ENCODE peak calls at places on chromosomes 3 and 15, in four cellular contexts. J is hepatocyte, A is neural progenitor cell, R is fibroblast of lung. Y is an unnamed sample.
A peak's percentile ranks its signal among the peaks of the same experiment; 100 is the strongest.

GRCh38 chr3:194120789-194121770 is 14.9 kb upstream of the HES1 start:
- DNase-seq in J (no peak), A (no peak), R (no peak), Y (no peak)

GRCh38 chr3:12318758-12319621 is 30.1 kb downstream of the PPARG start:
- DNase-seq in J (no peak), A (no peak), R (peak; percentile 21), Y (peak; percentile 48)

GRCh38 chr3:13713396-13713795 is 164.5 kb downstream of the FBLN2 start:
- DNase-seq in J (peak; percentile 1), A (no peak), R (no peak), Y (no peak)

GRCh38 chr3:13072239-13073041 is 789 bp downstream of the IQSEC1 start:
- DNase-seq in J (no peak), A (peak; percentile 16), R (peak; percentile 23), Y (no peak)

GRCh38 chr3:123732447-123732846 is 147.6 kb upstream of the HACD2 start:
- DNase-seq in J (peak; percentile 45), A (no peak), R (peak; percentile 93), Y (peak; percentile 99)

GRCh38 chr3:144200004-144200403 is 228.4 kb downstream of the DIPK2A start:
- DNase-seq in J (no peak), A (no peak), R (no peak), Y (no peak)

GRCh38 chr3:56693750-56694149 is 10.7 kb upstream of the TASOR start:
- DNase-seq in J (no peak), A (no peak), R (no peak), Y (no peak)

GRCh38 chr3:179666436-179667035 is 13.7 kb downstream of the USP13 start:
- DNase-seq in J (no peak), A (peak; percentile 43), R (peak; percentile 33), Y (no peak)

GRCh38 chr15:39426552-39427532 is 154.0 kb upstream of the THBS1 start:
- DNase-seq in J (peak; percentile 30), A (peak; percentile 21), R (peak; percentile 95), Y (no peak)

DNA sequence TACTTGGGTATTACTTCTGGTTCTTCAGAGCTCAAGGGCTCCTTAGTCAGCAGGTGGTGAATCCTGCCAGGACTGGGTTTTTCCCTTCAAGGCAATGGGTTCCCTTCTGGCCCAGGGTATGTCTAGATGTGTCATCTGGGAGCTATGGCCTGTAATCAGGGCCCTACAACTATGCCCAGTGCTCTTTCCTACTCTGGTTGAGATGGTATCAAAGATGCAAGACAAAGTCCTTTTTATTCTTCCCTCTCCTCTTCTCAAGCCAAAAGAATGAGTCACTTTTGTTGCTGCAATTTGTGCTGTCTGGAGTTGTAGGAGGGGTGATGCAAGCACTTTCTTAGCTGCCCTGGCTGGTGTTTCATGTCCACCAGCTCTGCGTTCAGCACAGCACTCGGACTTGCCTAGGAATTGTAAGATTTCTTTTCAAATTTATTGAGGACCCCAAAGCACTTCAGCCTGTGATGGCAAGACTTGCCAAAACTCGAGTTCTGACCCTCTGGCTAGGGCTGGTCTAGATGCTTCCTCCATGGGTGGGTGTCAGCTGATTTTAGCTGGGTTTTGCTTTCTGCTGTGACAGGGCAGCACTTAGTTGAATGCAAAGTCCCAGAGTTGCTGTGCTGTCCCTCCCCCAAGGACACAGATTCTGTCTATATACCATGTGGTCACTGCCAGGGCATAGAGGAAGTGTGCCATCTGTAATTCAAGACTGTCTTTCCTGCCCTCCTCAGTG is 129.2 kb upstream of the CBLB start:
- DNase-seq in J (peak; percentile 60), A (no peak), R (peak; percentile 99), Y (peak; percentile 95)
- H2AFZ ChIP-seq in J (peak overlapping the region; percentile 12), A (no peak overlapping the region), R (peak overlapping the region; percentile 61), Y (peak overlapping the region; percentile 58)

GRCh38 chr3:45795882-45796765 is at the start of gene SLC6A20:
- DNase-seq in J (peak; percentile 67), A (peak; percentile 84), R (no peak), Y (no peak)
- TF ChIP-seq EZH2 in J (no peak), A (peak; percentile 90), R (peak; percentile 83), Y (no peak)

DNA sequence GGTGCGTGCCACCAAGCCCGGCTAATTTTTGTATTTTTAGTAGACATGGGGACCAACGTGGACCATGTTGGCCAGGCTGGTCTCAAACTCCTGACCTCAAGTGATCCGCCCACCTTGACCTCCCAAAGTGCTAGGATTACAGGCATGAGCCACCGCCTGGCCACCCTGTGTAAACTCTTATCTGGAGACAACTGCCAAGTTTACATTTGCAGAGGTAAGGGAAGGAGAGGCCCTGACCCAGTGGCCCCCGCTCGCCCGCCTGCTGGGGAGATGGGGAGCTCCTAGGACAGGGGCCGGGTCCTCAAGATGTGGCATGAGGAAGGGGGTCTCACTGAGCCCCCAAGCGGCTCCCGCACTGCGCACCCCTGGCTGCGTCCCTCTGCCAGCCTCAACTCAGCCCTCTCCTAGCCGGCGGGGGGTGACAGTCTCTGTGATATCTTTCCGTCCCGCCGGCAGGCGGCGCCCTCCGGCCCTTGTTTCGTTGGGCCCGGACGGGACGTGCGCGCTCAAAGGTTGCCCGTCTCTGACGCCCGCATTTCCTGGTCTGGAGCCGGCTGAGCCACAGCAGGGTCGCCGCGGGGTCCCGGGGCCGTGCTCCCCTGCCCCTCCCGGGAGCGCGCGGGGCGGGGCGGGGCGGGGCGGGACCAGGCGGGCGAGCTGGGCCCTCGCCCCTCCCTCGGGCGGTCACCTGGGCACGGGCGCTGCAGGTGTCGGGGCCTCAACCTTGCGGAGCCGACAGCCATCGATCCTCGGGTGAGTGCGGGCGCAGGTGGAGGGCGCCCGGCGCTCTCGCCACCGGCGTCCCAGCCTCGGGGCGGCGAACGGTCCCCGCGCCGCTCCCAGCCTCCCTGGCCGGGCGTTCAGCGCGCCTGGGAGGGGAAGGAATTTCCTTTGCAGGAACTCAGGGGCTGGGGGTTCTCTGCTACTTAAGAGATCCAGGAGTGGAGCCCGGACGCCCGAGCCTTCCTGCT is at the start of gene GPR160:
- DNase-seq in J (peak; percentile 91), A (peak; percentile 89), R (peak; percentile 14), Y (peak; percentile 75)
- TF ChIP-seq CTCF in J (peak; percentile 87), A (peak; percentile 85), R (peak; percentile 64), Y (peak; percentile 79)

GRCh38 chr15:42591238-42591936 is 16.0 kb downstream of the STARD9 start:
- DNase-seq in J (peak; percentile 36), A (no peak), R (peak; percentile 51), Y (peak; percentile 68)

GRCh38 chr15:42590619-42591237 is 15.3 kb downstream of the STARD9 start:
- DNase-seq in J (no peak), A (no peak), R (no peak), Y (no peak)

GRCh38 chr15:42593143-42593542 is 17.7 kb downstream of the STARD9 start:
- DNase-seq in J (no peak), A (no peak), R (no peak), Y (no peak)

DNA sequence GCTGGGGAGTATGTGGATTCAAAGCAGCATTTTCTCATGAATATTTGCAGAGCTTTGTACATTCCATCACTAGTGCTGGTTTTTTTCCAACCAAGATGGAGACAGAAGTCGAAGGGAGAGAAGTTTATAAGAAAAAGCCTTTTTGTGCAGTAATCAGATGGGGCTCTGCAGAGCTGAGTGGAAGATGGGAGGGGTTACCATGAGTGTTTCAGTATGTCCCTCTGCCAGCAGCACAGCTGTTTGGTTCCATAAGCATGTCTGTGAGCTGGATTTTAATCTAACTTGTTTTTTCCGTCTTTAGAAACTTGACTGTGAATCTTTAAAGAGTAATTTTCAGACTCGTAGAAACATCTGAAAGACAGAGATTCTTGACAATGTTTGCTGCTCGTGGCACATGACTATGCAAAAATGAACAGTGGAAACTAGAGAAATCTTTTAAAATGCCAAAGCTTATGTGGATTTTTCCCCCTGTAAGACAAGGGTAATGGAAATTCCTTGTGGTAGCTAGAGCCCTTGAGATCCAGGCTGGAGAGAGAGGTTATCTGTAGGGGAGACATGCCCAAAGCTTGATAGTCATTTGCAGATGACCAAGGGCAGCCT is 20.3 kb downstream of the STARD9 start:
- DNase-seq in J (peak; percentile 45), A (no peak), R (no peak), Y (no peak)
- H2AFZ ChIP-seq in J (no peak overlapping the region), A (no peak overlapping the region), R (no peak overlapping the region), Y (no peak overlapping the region)

GRCh38 chr15:62163397-62163796 is 1.7 kb downstream of the C2CD4B start:
- DNase-seq in J (no peak), A (no peak), R (no peak), Y (no peak)

GRCh38 chr15:62165029-62165792 is at the start of gene C2CD4B:
- DNase-seq in J (peak; percentile 59), A (peak; percentile 71), R (no peak), Y (no peak)

GRCh38 chr15:62165793-62166380 is 802 bp upstream of the C2CD4B start:
- DNase-seq in J (no peak), A (no peak), R (no peak), Y (no peak)

GRCh38 chr15:62163847-62164499 is 1.1 kb downstream of the C2CD4B start:
- DNase-seq in J (peak; percentile 26), A (peak; percentile 61), R (no peak), Y (no peak)

GRCh38 chr15:62164500-62165028 is 521 bp downstream of the C2CD4B start:
- DNase-seq in J (peak; percentile 38), A (peak; percentile 77), R (peak; percentile 4), Y (no peak)
- TF ChIP-seq EZH2 in J (no peak), A (peak; percentile 73), R (peak; percentile 77), Y (no peak)

GRCh38 chr15:48914717-48915116 is 36.8 kb downstream of the EID1 start:
- DNase-seq in J (no peak), A (no peak), R (no peak), Y (no peak)
- TF ChIP-seq CTCF in J (no peak), A (no peak), R (no peak), Y (no peak)

GRCh38 chr15:80991446-80991845 is 1.8 kb upstream of the MESD start:
- DNase-seq in J (no peak), A (no peak), R (peak; percentile 24), Y (peak; percentile 17)

GRCh38 chr15:80989518-80990478 is at the start of gene MESD:
- DNase-seq in J (peak; percentile 99), A (peak; percentile 99), R (peak; percentile 91), Y (peak; percentile 92)

GRCh38 chr15:80989110-80989517 is 505 bp downstream of the MESD start:
- DNase-seq in J (no peak), A (peak; percentile 53), R (no peak), Y (no peak)

GRCh38 chr15:80992436-80992835 is 2.8 kb upstream of the MESD start:
- DNase-seq in J (no peak), A (no peak), R (no peak), Y (no peak)

GRCh38 chr15:80990955-80991354 is 1.3 kb upstream of the MESD start:
- DNase-seq in J (no peak), A (no peak), R (no peak), Y (no peak)
- H2AFZ ChIP-seq in J (no peak overlapping the region), A (no peak overlapping the region), R (no peak overlapping the region), Y (no peak overlapping the region)